ENCODE peak calls at places on chromosomes 11 and 22, in seven cellular contexts. R, G, C, N, I, S and E are unnamed samples.

GRCh38 chr11:1793091-1793490 is 29.4 kb upstream of the CTSD start:
- DNase-seq in R (no peak), S (no peak), I (no peak), N (no peak), C (no peak), G (no peak), E (no peak)

GRCh38 chr22:31753005-31753633 is 700 bp upstream of the DEPDC5 start:
- DNase-seq in N (peak; percentile 39), G (peak; percentile 78), C (peak; percentile 85), S (peak; percentile 27), I (no peak), R (peak; percentile 7), E (no peak)

GRCh38 chr11:92628401-92629292 is 340.8 kb upstream of the MTNR1B start:
- DNase-seq in S (no peak), N (no peak), I (no peak), G (no peak), R (no peak), C (no peak), E (no peak)

GRCh38 chr11:103491777-103492176 is 382.6 kb downstream of the DYNC2H1 start:
- DNase-seq in N (no peak), S (no peak), I (no peak), G (no peak), R (no peak), C (no peak), E (no peak)

GRCh38 chr11:117819096-117820040 is 5.2 kb downstream of the FXYD2 start:
- DNase-seq in G (peak; percentile 73), R (no peak), C (peak; percentile 85), S (no peak), I (no peak), N (peak; percentile 81), E (no peak)

GRCh38 chr11:85137597-85137996 is 489.5 kb downstream of the DLG2 start:
- DNase-seq in G (peak; percentile 33), N (no peak), S (no peak), I (no peak), R (no peak), C (no peak), E (no peak)

GRCh38 chr11:77124041-77124440 is 4.0 kb upstream of the MYO7A start:
- DNase-seq in G (no peak), C (no peak), R (no peak), N (no peak), I (no peak), S (no peak), E (no peak)

GRCh38 chr22:42931421-42932196 is 74.5 kb upstream of the ARFGAP3 start:
- DNase-seq in S (no peak), G (no peak), R (no peak), N (no peak), C (no peak), I (no peak), E (no peak)

GRCh38 chr11:122267602-122268001 is 151.6 kb upstream of the BLID start:
- DNase-seq in R (no peak), N (no peak), C (no peak), G (no peak), I (no peak), S (no peak), E (no peak)

GRCh38 chr11:70134490-70134889 is 56.4 kb downstream of the ANO1 start:
- DNase-seq in N (no peak), I (no peak), C (no peak), G (no peak), S (no peak), R (no peak), E (no peak)